ENCODE peak calls at places on chromosomes 3 and 15, in six cellular contexts. One of them, this sample, is unnamed.

GRCh38 chr3:183823963-183824362 is 1.4 kb downstream of the MAP6D1 start:
- DNase-seq in psoas muscle: no peak
- DNase-seq in cardiac muscle cell: no peak
- DNase-seq in left ventricle myocardium inferior: no peak
- DNase-seq in heart left ventricle: no peak
- DNase-seq in IMR-90: no peak
- DNase-seq in this sample: no peak

GRCh38 chr3:140416686-140417085 is 261.2 kb upstream of the TRIM42 start:
- DNase-seq in left ventricle myocardium inferior: no peak
- DNase-seq in heart left ventricle: no peak
- DNase-seq in IMR-90: no peak
- DNase-seq in cardiac muscle cell: no peak
- DNase-seq in psoas muscle: no peak
- DNase-seq in this sample: no peak

GRCh38 chr3:12884790-12885584 is 43.6 kb upstream of the RPL32 start:
- DNase-seq in left ventricle myocardium inferior: no peak
- DNase-seq in heart left ventricle: no peak
- DNase-seq in IMR-90: no peak
- DNase-seq in psoas muscle: peak; percentile 42
- DNase-seq in cardiac muscle cell: no peak
- DNase-seq in this sample: no peak

GRCh38 chr15:50676799-50677483 is 9.7 kb downstream of the TRPM7 start:
- DNase-seq in IMR-90: peak; percentile 64
- DNase-seq in cardiac muscle cell: no peak
- DNase-seq in heart left ventricle: no peak
- DNase-seq in left ventricle myocardium inferior: no peak
- DNase-seq in psoas muscle: no peak
- DNase-seq in this sample: no peak

GRCh38 chr3:159266779-159267178 is 464.9 kb downstream of the MFSD1 start:
- DNase-seq in psoas muscle: no peak
- DNase-seq in IMR-90: peak; percentile 6
- DNase-seq in left ventricle myocardium inferior: no peak
- DNase-seq in heart left ventricle: no peak
- DNase-seq in cardiac muscle cell: peak; percentile 71
- DNase-seq in this sample: peak; percentile 30

GRCh38 chr3:114827495-114827894 is 319.6 kb downstream of the ZBTB20 start:
- DNase-seq in psoas muscle: no peak
- DNase-seq in heart left ventricle: no peak
- DNase-seq in IMR-90: peak; percentile 58
- DNase-seq in cardiac muscle cell: peak; percentile 59
- DNase-seq in left ventricle myocardium inferior: no peak
- DNase-seq in this sample: peak; percentile 13

GRCh38 chr15:66996099-66996498 is 69.3 kb upstream of the SMAD3 start:
- DNase-seq in IMR-90: peak; percentile 25
- DNase-seq in cardiac muscle cell: no peak
- DNase-seq in left ventricle myocardium inferior: no peak
- DNase-seq in heart left ventricle: no peak
- DNase-seq in psoas muscle: no peak
- DNase-seq in this sample: no peak

GRCh38 chr3:5006755-5007202 is 27.5 kb downstream of the BHLHE40 start:
- DNase-seq in left ventricle myocardium inferior: no peak
- DNase-seq in IMR-90: no peak
- DNase-seq in psoas muscle: no peak
- DNase-seq in heart left ventricle: no peak
- DNase-seq in cardiac muscle cell: no peak
- DNase-seq in this sample: no peak

GRCh38 chr15:40912478-40912877 is 16.7 kb upstream of the DLL4 start:
- DNase-seq in heart left ventricle: no peak
- DNase-seq in cardiac muscle cell: no peak
- DNase-seq in IMR-90: no peak
- DNase-seq in psoas muscle: no peak
- DNase-seq in left ventricle myocardium inferior: no peak
- DNase-seq in this sample: no peak

GRCh38 chr15:40909662-40910625 is 15.7 kb downstream of the VPS18 start:
- DNase-seq in heart left ventricle: no peak
- DNase-seq in cardiac muscle cell: no peak
- DNase-seq in IMR-90: no peak
- DNase-seq in psoas muscle: peak; percentile 89
- DNase-seq in left ventricle myocardium inferior: no peak
- DNase-seq in this sample: no peak

GRCh38 chr15:40911693-40912092 is 17.4 kb downstream of the VPS18 start:
- DNase-seq in psoas muscle: no peak
- DNase-seq in left ventricle myocardium inferior: no peak
- DNase-seq in IMR-90: no peak
- DNase-seq in heart left ventricle: no peak
- DNase-seq in cardiac muscle cell: no peak
- DNase-seq in this sample: no peak

GRCh38 chr15:40914013-40914412 is 15.1 kb upstream of the DLL4 start:
- DNase-seq in heart left ventricle: no peak
- DNase-seq in psoas muscle: no peak
- DNase-seq in left ventricle myocardium inferior: no peak
- DNase-seq in IMR-90: no peak
- DNase-seq in cardiac muscle cell: no peak
- DNase-seq in this sample: no peak

GRCh38 chr15:40911139-40911538 is 16.9 kb downstream of the VPS18 start:
- DNase-seq in left ventricle myocardium inferior: no peak
- DNase-seq in cardiac muscle cell: no peak
- DNase-seq in IMR-90: no peak
- DNase-seq in psoas muscle: no peak
- DNase-seq in heart left ventricle: no peak
- DNase-seq in this sample: no peak
- H3K4me3 ChIP-seq in left ventricle myocardium inferior: no peak overlapping the region
- H3K4me3 ChIP-seq in cardiac muscle cell: no peak overlapping the region
- H3K4me3 ChIP-seq in IMR-90: no peak overlapping the region
- H3K4me3 ChIP-seq in psoas muscle: no peak overlapping the region
- H3K4me3 ChIP-seq in heart left ventricle: no peak overlapping the region
- H3K4me3 ChIP-seq in this sample: no peak overlapping the region

DNA sequence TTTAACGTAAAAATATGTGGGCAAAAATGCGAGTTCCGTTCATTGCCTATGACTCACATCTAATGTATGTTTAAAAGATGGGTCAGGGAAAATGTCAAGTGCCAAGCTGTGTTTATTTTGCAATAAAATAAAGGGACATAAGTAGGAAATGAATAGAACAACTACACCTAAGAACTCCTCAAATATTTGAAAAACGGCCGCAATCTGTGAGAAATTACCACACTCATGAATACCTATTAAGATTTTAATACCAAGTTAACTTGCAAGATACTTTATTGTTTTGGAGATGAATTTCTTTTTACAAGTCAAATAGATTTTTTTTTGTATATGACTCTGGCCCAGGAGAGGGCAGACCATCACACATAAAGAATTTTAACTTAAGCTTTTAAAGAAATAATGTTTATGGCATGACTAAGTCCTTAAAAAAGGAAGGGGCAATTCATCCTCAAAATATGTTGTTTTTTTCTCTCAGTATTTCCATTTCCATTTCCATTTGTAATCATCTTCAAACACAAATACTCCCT is 152.7 kb downstream of the SUCNR1 start:
- DNase-seq in psoas muscle: no peak
- DNase-seq in heart left ventricle: no peak
- DNase-seq in left ventricle myocardium inferior: no peak
- DNase-seq in IMR-90: peak; percentile 89
- DNase-seq in cardiac muscle cell: no peak
- DNase-seq in this sample: no peak
- TF ChIP-seq CTCF in psoas muscle: no peak
- TF ChIP-seq CTCF in heart left ventricle: peak; percentile 13
- TF ChIP-seq CTCF in left ventricle myocardium inferior: no peak
- TF ChIP-seq CTCF in IMR-90: peak; percentile 63
- TF ChIP-seq CTCF in cardiac muscle cell: peak; percentile 39
- TF ChIP-seq CTCF in this sample: peak; percentile 6

GRCh38 chr3:15083190-15083700 is 15.7 kb downstream of the RBSN start:
- DNase-seq in cardiac muscle cell: no peak
- DNase-seq in IMR-90: no peak
- DNase-seq in left ventricle myocardium inferior: no peak
- DNase-seq in psoas muscle: no peak
- DNase-seq in heart left ventricle: no peak
- DNase-seq in this sample: no peak

GRCh38 chr3:15086263-15086662 is 12.7 kb downstream of the RBSN start:
- DNase-seq in cardiac muscle cell: no peak
- DNase-seq in heart left ventricle: no peak
- DNase-seq in left ventricle myocardium inferior: no peak
- DNase-seq in psoas muscle: no peak
- DNase-seq in IMR-90: no peak
- DNase-seq in this sample: no peak

GRCh38 chr3:15086699-15087098 is 12.2 kb downstream of the RBSN start:
- DNase-seq in IMR-90: no peak
- DNase-seq in cardiac muscle cell: no peak
- DNase-seq in heart left ventricle: no peak
- DNase-seq in left ventricle myocardium inferior: no peak
- DNase-seq in psoas muscle: no peak
- DNase-seq in this sample: no peak

GRCh38 chr3:15094187-15094875 is 4.6 kb downstream of the RBSN start:
- DNase-seq in cardiac muscle cell: no peak
- DNase-seq in left ventricle myocardium inferior: no peak
- DNase-seq in IMR-90: no peak
- DNase-seq in psoas muscle: no peak
- DNase-seq in heart left ventricle: no peak
- DNase-seq in this sample: no peak

DNA sequence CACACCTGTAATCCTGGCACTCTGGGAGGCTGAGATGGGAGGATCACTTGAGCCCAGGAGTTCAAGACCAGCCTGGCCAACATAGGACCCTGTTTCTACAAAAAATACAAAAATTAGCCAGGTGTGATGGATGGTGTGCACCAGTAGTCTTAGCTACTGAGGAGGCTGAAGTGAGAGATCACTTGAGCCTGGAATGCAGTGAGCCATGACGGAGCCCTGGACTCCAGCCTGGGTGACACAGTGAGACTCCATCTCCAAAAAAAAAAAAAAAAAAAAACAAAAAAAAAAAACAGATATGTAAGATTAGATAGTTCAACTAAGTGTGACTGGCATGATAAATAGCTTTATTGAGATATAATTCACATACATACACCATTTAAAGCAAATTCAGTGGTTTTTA is 9.7 kb downstream of the RBSN start:
- DNase-seq in heart left ventricle: no peak
- DNase-seq in left ventricle myocardium inferior: no peak
- DNase-seq in cardiac muscle cell: no peak
- DNase-seq in IMR-90: no peak
- DNase-seq in psoas muscle: no peak
- DNase-seq in this sample: no peak
- H3K36me3 ChIP-seq in heart left ventricle: peaks cover 96% of the 10 kb centered on the region
- H3K36me3 ChIP-seq in left ventricle myocardium inferior: peaks cover 89% of the 10 kb centered on the region
- H3K36me3 ChIP-seq in cardiac muscle cell: peaks cover 50% of the 10 kb centered on the region
- H3K36me3 ChIP-seq in IMR-90: peaks cover 26% of the 10 kb centered on the region
- H3K36me3 ChIP-seq in psoas muscle: peaks cover 99% of the 10 kb centered on the region
- H3K36me3 ChIP-seq in this sample: peaks cover 63% of the 10 kb centered on the region

DNA sequence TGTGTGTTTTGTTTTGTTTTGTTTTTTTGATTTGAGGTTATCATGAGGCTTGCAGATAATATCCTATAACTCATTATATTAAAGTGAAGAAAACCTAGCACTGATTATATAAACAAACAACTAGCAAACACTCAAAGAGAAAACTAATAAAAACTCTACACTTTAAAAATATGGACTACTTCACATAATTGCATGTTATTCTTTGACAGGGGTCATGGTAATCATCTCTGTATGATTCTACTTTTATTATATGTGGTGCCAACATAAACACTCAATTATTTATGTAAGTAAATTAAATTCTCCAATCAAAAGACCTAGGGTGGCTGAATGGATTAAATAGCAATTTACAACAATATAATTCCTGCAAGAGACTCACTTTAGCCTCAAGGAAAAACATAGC is 44.6 kb upstream of the P3H2 start:
- DNase-seq in cardiac muscle cell: no peak
- DNase-seq in psoas muscle: no peak
- DNase-seq in heart left ventricle: no peak
- DNase-seq in IMR-90: no peak
- DNase-seq in left ventricle myocardium inferior: no peak
- DNase-seq in this sample: no peak
- H3K4me3 ChIP-seq in cardiac muscle cell: no peak overlapping the region
- H3K4me3 ChIP-seq in psoas muscle: no peak overlapping the region
- H3K4me3 ChIP-seq in heart left ventricle: no peak overlapping the region
- H3K4me3 ChIP-seq in IMR-90: no peak overlapping the region
- H3K4me3 ChIP-seq in left ventricle myocardium inferior: no peak overlapping the region
- H3K4me3 ChIP-seq in this sample: no peak overlapping the region

GRCh38 chr3:71928215-71928614 is 143.3 kb upstream of the PROK2 start:
- DNase-seq in left ventricle myocardium inferior: no peak
- DNase-seq in cardiac muscle cell: no peak
- DNase-seq in IMR-90: no peak
- DNase-seq in psoas muscle: no peak
- DNase-seq in heart left ventricle: no peak
- DNase-seq in this sample: no peak

GRCh38 chr3:71924721-71925120 is 139.8 kb upstream of the PROK2 start:
- DNase-seq in cardiac muscle cell: no peak
- DNase-seq in IMR-90: no peak
- DNase-seq in psoas muscle: no peak
- DNase-seq in left ventricle myocardium inferior: no peak
- DNase-seq in heart left ventricle: no peak
- DNase-seq in this sample: no peak

GRCh38 chr3:71926690-71927089 is 141.7 kb upstream of the PROK2 start:
- DNase-seq in psoas muscle: no peak
- DNase-seq in cardiac muscle cell: no peak
- DNase-seq in IMR-90: no peak
- DNase-seq in heart left ventricle: no peak
- DNase-seq in left ventricle myocardium inferior: no peak
- DNase-seq in this sample: no peak

GRCh38 chr3:71927505-71928066 is 142.6 kb upstream of the PROK2 start:
- DNase-seq in IMR-90: no peak
- DNase-seq in cardiac muscle cell: no peak
- DNase-seq in psoas muscle: no peak
- DNase-seq in heart left ventricle: no peak
- DNase-seq in left ventricle myocardium inferior: no peak
- DNase-seq in this sample: no peak

GRCh38 chr3:71926242-71926560 is 141.3 kb upstream of the PROK2 start:
- DNase-seq in heart left ventricle: no peak
- DNase-seq in left ventricle myocardium inferior: no peak
- DNase-seq in cardiac muscle cell: peak; percentile 36
- DNase-seq in psoas muscle: no peak
- DNase-seq in IMR-90: peak; percentile 2
- DNase-seq in this sample: peak; percentile 10
- TF ChIP-seq CTCF in heart left ventricle: no peak
- TF ChIP-seq CTCF in left ventricle myocardium inferior: peak; percentile 33
- TF ChIP-seq CTCF in cardiac muscle cell: peak; percentile 11
- TF ChIP-seq CTCF in psoas muscle: no peak
- TF ChIP-seq CTCF in IMR-90: peak; percentile 3
- TF ChIP-seq CTCF in this sample: peak; percentile 52

DNA sequence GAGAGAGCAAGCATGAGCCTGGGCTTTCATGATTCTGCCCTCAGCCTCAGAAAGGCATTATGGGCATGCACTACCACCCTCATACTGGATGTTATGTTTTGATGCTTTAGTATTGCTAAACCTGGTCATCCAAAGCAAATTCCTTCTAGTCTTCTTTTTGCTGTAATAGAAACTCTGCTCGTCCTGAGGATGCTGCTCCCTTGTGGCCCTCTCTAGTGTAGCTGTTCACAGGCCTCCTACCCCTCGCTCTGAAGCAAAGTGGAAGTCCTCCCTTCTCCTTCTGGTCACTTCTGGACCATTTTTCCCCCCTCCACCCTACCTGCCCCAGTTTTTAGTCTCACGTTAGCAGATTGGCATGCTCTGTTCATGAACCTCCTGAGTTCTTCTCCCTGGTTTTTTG is 22.9 kb upstream of the CCNL1 start:
- DNase-seq in heart left ventricle: no peak
- DNase-seq in cardiac muscle cell: no peak
- DNase-seq in IMR-90: peak; percentile 17
- DNase-seq in psoas muscle: no peak
- DNase-seq in left ventricle myocardium inferior: no peak
- DNase-seq in this sample: no peak
- H3K36me3 ChIP-seq in heart left ventricle: peaks cover 12% of the 10 kb centered on the region
- H3K36me3 ChIP-seq in cardiac muscle cell: no peaks in the 10 kb centered on the region
- H3K36me3 ChIP-seq in IMR-90: peaks cover 7% of the 10 kb centered on the region
- H3K36me3 ChIP-seq in psoas muscle: peaks cover 4% of the 10 kb centered on the region
- H3K36me3 ChIP-seq in left ventricle myocardium inferior: peaks cover 17% of the 10 kb centered on the region
- H3K36me3 ChIP-seq in this sample: no peaks in the 10 kb centered on the region